ENCODE peak calls at places on chromosomes 11 and 22, in four cellular contexts. U is adipocyte, A is K562, H is IMR-90. P is an unnamed sample.

GRCh38 chr22:39546889-39547586 is 14.5 kb upstream of the RPS19BP1 start:
- DNase-seq in U (peak), A (no peak), H (peak), P (no peak)

GRCh38 chr11:11567862-11568650 is 53.7 kb downstream of the GALNT18 start:
- DNase-seq in U (no peak), A (no peak), H (peak), P (no peak)

GRCh38 chr11:63765688-63766241 is 2.8 kb downstream of the ZFTA start:
- DNase-seq in U (no peak), A (no peak), H (no peak), P (peak)

GRCh38 chr11:20731676-20732075 is 62.3 kb downstream of the NELL1 start:
- DNase-seq in U (no peak), A (no peak), H (no peak), P (no peak)

GRCh38 chr11:128187829-128188228 is 399.5 kb downstream of the ETS1 start:
- DNase-seq in U (peak), A (no peak), H (peak), P (no peak)

GRCh38 chr11:39374963-39375698 is 2084.3 kb downstream of the LRRC4C start:
- DNase-seq in U (peak), A (peak), H (peak), P (no peak)

GRCh38 chr11:82105331-82105992 is 628.2 kb downstream of the FAM181B start:
- DNase-seq in U (no peak), A (no peak), H (no peak), P (no peak)

GRCh38 chr22:50076646-50077624 is 8.3 kb downstream of the MLC1 start:
- DNase-seq in U (no peak), A (no peak), H (no peak), P (peak)

GRCh38 chr11:17138562-17138961 is 61.1 kb upstream of the RPS13 start:
- DNase-seq in U (no peak), A (no peak), H (no peak), P (no peak)

GRCh38 chr11:117950320-117950719 is 21.1 kb upstream of the TMPRSS13 start:
- DNase-seq in U (peak), A (no peak), H (no peak), P (no peak)

GRCh38 chr22:29030016-29030617 is 31.5 kb downstream of the C22orf31 start:
- DNase-seq in U (peak), A (no peak), H (no peak), P (no peak)

GRCh38 chr22:28345304-28345703 is 334.3 kb downstream of the TTC28 start:
- DNase-seq in U (peak), A (no peak), H (no peak), P (no peak)

GRCh38 chr22:49103314-49104052 is 724.2 kb downstream of the BRD1 start:
- DNase-seq in U (no peak), A (no peak), H (no peak), P (no peak)

GRCh38 chr11:130120045-130120444 is 39.5 kb upstream of the ST14 start:
- DNase-seq in U (no peak), A (no peak), H (no peak), P (no peak)

GRCh38 chr11:130124096-130124495 is 35.5 kb upstream of the ST14 start:
- DNase-seq in U (peak), A (no peak), H (peak), P (peak)

GRCh38 chr11:130121430-130121978 is 38.1 kb upstream of the ST14 start:
- DNase-seq in U (no peak), A (no peak), H (peak), P (no peak)

GRCh38 chr11:130123414-130124040 is 36.1 kb upstream of the ST14 start:
- DNase-seq in U (no peak), A (no peak), H (no peak), P (peak)

GRCh38 chr11:130122141-130122575 is 37.4 kb upstream of the ST14 start:
- DNase-seq in U (no peak), A (no peak), H (no peak), P (no peak)
- H3K9ac ChIP-seq in U (no peak), A (no peak), H (no peak), P (no peak)

DNA sequence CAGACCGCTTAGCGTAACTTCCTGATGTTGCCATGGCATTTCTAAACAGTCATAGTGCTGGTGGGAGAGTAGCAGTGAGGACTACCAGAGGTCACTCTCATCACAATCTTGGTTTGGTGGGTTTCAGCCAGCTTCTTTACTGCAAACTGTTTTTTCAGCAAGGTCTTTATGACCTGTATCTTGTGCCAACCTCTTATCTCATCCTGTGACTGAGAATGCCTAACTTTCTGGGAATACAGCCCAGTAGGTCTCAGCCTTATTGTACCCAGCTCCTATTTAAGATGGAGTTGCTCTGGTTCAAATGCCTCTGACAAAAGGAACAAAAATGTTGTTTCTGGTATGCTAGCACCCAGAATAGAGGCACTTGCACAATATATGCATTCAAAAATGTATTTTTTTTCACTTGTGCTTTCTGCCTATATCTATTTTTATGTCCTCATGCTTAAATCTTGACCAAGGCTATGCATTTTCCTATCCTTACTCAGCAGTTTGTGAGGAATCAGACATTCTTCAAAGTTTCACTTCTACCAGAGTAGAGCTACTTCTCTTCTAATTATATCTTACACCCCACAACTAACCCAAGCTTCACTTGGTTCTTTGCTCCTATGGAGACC is 16.0 kb upstream of the OR51M1 start:
- DNase-seq in U (peak), A (no peak), H (peak), P (no peak)
- H3K4me3 ChIP-seq in U (no peak), A (no peak), H (no peak), P (no peak)

GRCh38 chr11:1034456-1035295 is 1.8 kb downstream of the MUC6 start:
- DNase-seq in U (no peak), A (no peak), H (no peak), P (no peak)

GRCh38 chr11:1036303-1036923 is at the start of gene MUC6:
- DNase-seq in U (no peak), A (no peak), H (no peak), P (no peak)

GRCh38 chr11:1034001-1034400 is 2.5 kb downstream of the MUC6 start:
- DNase-seq in U (no peak), A (no peak), H (no peak), P (no peak)

GRCh38 chr11:1036931-1037330 is 413 bp upstream of the MUC6 start:
- DNase-seq in U (no peak), A (no peak), H (no peak), P (no peak)

GRCh38 chr11:1035577-1036283 is 788 bp downstream of the MUC6 start:
- DNase-seq in U (no peak), A (no peak), H (no peak), P (no peak)
- H3K9ac ChIP-seq in U (no peak), A (no peak), H (no peak), P (no peak)

GRCh38 chr11:64996710-64997380 is at the start of gene BATF2:
- DNase-seq in U (peak), A (peak), H (peak), P (peak)
- H3K4me3 ChIP-seq in U (no peak), A (peak), H (peak), P (peak)

GRCh38 chr11:119907122-119907933 is 178.3 kb upstream of the NECTIN1 start:
- DNase-seq in U (no peak), A (no peak), H (no peak), P (no peak)
- H3K9ac ChIP-seq in U (no peak), A (no peak), H (no peak), P (no peak)

P was measured in kidney.